ENCODE peak calls at places on chromosomes 7 and 10, in four cellular contexts. One of them, this sample, is unnamed.

GRCh38 chr7:122887198-122887597 is 938 bp upstream of the CADPS2 start:
- DNase-seq in H9: peak; percentile 66
- DNase-seq in mesendoderm: peak; percentile 84
- DNase-seq in IMR-90: peak; percentile 16
- DNase-seq in this sample: peak; percentile 72

GRCh38 chr7:81111358-81111757 is 192.5 kb upstream of the SEMA3C start:
- DNase-seq in H9: no peak
- DNase-seq in mesendoderm: peak; percentile 29
- DNase-seq in IMR-90: peak; percentile 95
- DNase-seq in this sample: no peak

GRCh38 chr7:3787717-3788311 is 486.8 kb downstream of the SDK1 start:
- DNase-seq in H9: no peak
- DNase-seq in mesendoderm: no peak
- DNase-seq in IMR-90: no peak
- DNase-seq in this sample: no peak

GRCh38 chr10:102540023-102540422 is 36.3 kb downstream of the SUFU start:
- DNase-seq in H9: no peak
- DNase-seq in mesendoderm: no peak
- DNase-seq in IMR-90: peak; percentile 30
- DNase-seq in this sample: peak; percentile 45

GRCh38 chr10:93757136-93757535 is 600 bp upstream of the LGI1 start:
- DNase-seq in H9: peak; percentile 52
- DNase-seq in mesendoderm: peak; percentile 49
- DNase-seq in IMR-90: no peak
- DNase-seq in this sample: peak; percentile 33

GRCh38 chr10:98217793-98218192 is 50.2 kb downstream of the LOXL4 start:
- DNase-seq in H9: no peak
- DNase-seq in mesendoderm: no peak
- DNase-seq in IMR-90: no peak
- DNase-seq in this sample: no peak

GRCh38 chr7:137626469-137627067 is 220.2 kb downstream of the DGKI start:
- DNase-seq in H9: peak; percentile 76
- DNase-seq in mesendoderm: peak; percentile 74
- DNase-seq in IMR-90: peak; percentile 52
- DNase-seq in this sample: peak; percentile 83

GRCh38 chr10:103659674-103660363 is 166.3 kb downstream of the NEURL1 start:
- DNase-seq in H9: no peak
- DNase-seq in mesendoderm: peak; percentile 47
- DNase-seq in IMR-90: peak; percentile 91
- DNase-seq in this sample: peak; percentile 25

GRCh38 chr10:79063661-79064490 is 4.9 kb upstream of the ZMIZ1 start:
- DNase-seq in H9: no peak
- DNase-seq in mesendoderm: no peak
- DNase-seq in IMR-90: no peak
- DNase-seq in this sample: no peak

GRCh38 chr7:150738092-150739044 is 1.1 kb downstream of the GIMAP5 start:
- DNase-seq in H9: no peak
- DNase-seq in mesendoderm: no peak
- DNase-seq in IMR-90: no peak
- DNase-seq in this sample: peak; percentile 57

GRCh38 chr7:63899691-63900393 is 98.8 kb upstream of the ZNF722 start:
- DNase-seq in H9: no peak
- DNase-seq in mesendoderm: no peak
- DNase-seq in IMR-90: no peak
- DNase-seq in this sample: peak; percentile 61

GRCh38 chr10:33215635-33216034 is 118.8 kb downstream of the NRP1 start:
- DNase-seq in H9: no peak
- DNase-seq in mesendoderm: no peak
- DNase-seq in IMR-90: no peak
- DNase-seq in this sample: peak; percentile 81

GRCh38 chr10:52561322-52561721 is 211.3 kb downstream of the MBL2 start:
- DNase-seq in H9: no peak
- DNase-seq in mesendoderm: no peak
- DNase-seq in IMR-90: no peak
- DNase-seq in this sample: no peak

GRCh38 chr10:89337493-89337892 is 9.7 kb downstream of the IFIT3 start:
- DNase-seq in H9: no peak
- DNase-seq in mesendoderm: peak; percentile 89
- DNase-seq in IMR-90: peak; percentile 73
- DNase-seq in this sample: peak; percentile 22

GRCh38 chr7:24697416-24697815 is 59.8 kb downstream of the GSDME start:
- DNase-seq in H9: no peak
- DNase-seq in mesendoderm: no peak
- DNase-seq in IMR-90: no peak
- DNase-seq in this sample: peak; percentile 36

GRCh38 chr10:75398630-75399460 is 2.7 kb downstream of the ZNF503 start:
- DNase-seq in H9: peak; percentile 67
- DNase-seq in mesendoderm: peak; percentile 54
- DNase-seq in IMR-90: no peak
- DNase-seq in this sample: no peak

GRCh38 chr10:72761498-72761897 is 69.6 kb downstream of the MCU start:
- DNase-seq in H9: no peak
- DNase-seq in mesendoderm: no peak
- DNase-seq in IMR-90: no peak
- DNase-seq in this sample: no peak

GRCh38 chr10:64148597-64148996 is 627.4 kb downstream of the REEP3 start:
- DNase-seq in H9: no peak
- DNase-seq in mesendoderm: no peak
- DNase-seq in IMR-90: no peak
- DNase-seq in this sample: no peak

GRCh38 chr7:45874408-45875131 is 1.7 kb upstream of the CCDC201 start:
- DNase-seq in H9: no peak
- DNase-seq in mesendoderm: no peak
- DNase-seq in IMR-90: peak; percentile 94
- DNase-seq in this sample: peak; percentile 48

GRCh38 chr7:36312064-36312914 is 77.4 kb upstream of the ANLN start:
- DNase-seq in H9: peak; percentile 79
- DNase-seq in mesendoderm: peak; percentile 68
- DNase-seq in IMR-90: no peak
- DNase-seq in this sample: peak; percentile 67

GRCh38 chr10:68144709-68145108 is 35.4 kb downstream of the MYPN start:
- DNase-seq in H9: no peak
- DNase-seq in mesendoderm: no peak
- DNase-seq in IMR-90: no peak
- DNase-seq in this sample: no peak

GRCh38 chr10:110947061-110947595 is 27.7 kb downstream of the SHOC2 start:
- DNase-seq in H9: no peak
- DNase-seq in mesendoderm: peak; percentile 27
- DNase-seq in IMR-90: peak; percentile 63
- DNase-seq in this sample: peak; percentile 77

GRCh38 chr10:13751191-13751764 is 164.5 kb downstream of the PRPF18 start:
- DNase-seq in H9: no peak
- DNase-seq in mesendoderm: no peak
- DNase-seq in IMR-90: no peak
- DNase-seq in this sample: no peak

GRCh38 chr7:85815511-85815910 is 628.7 kb upstream of the SEMA3D start:
- DNase-seq in H9: no peak
- DNase-seq in mesendoderm: no peak
- DNase-seq in IMR-90: no peak
- DNase-seq in this sample: no peak

GRCh38 chr7:112937651-112938390 is 147.6 kb upstream of the TMEM168 start:
- DNase-seq in H9: no peak
- DNase-seq in mesendoderm: no peak
- DNase-seq in IMR-90: peak; percentile 45
- DNase-seq in this sample: no peak

GRCh38 chr10:117163061-117163953 is 25.2 kb upstream of the VAX1 start:
- DNase-seq in H9: peak; percentile 77
- DNase-seq in mesendoderm: peak; percentile 75
- DNase-seq in IMR-90: no peak
- DNase-seq in this sample: no peak

GRCh38 chr10:101492205-101492604 is 95.9 kb downstream of the POLL start:
- DNase-seq in H9: no peak
- DNase-seq in mesendoderm: no peak
- DNase-seq in IMR-90: no peak
- DNase-seq in this sample: no peak

GRCh38 chr7:80848841-80849240 is 70.0 kb downstream of the SEMA3C start:
- DNase-seq in H9: no peak
- DNase-seq in mesendoderm: no peak
- DNase-seq in IMR-90: no peak
- DNase-seq in this sample: no peak

GRCh38 chr7:130989006-130989795 is 255.2 kb upstream of the KLF14 start:
- DNase-seq in H9: no peak
- DNase-seq in mesendoderm: no peak
- DNase-seq in IMR-90: no peak
- DNase-seq in this sample: peak; percentile 53

GRCh38 chr7:130985361-130985760 is 251.4 kb upstream of the KLF14 start:
- DNase-seq in H9: no peak
- DNase-seq in mesendoderm: no peak
- DNase-seq in IMR-90: no peak
- DNase-seq in this sample: no peak

GRCh38 chr7:130988443-130988842 is 254.4 kb upstream of the KLF14 start:
- DNase-seq in H9: no peak
- DNase-seq in mesendoderm: peak; percentile 54
- DNase-seq in IMR-90: peak; percentile 57
- DNase-seq in this sample: no peak

GRCh38 chr7:130986271-130986690 is 252.3 kb upstream of the KLF14 start:
- DNase-seq in H9: no peak
- DNase-seq in mesendoderm: no peak
- DNase-seq in IMR-90: no peak
- DNase-seq in this sample: no peak

DNA sequence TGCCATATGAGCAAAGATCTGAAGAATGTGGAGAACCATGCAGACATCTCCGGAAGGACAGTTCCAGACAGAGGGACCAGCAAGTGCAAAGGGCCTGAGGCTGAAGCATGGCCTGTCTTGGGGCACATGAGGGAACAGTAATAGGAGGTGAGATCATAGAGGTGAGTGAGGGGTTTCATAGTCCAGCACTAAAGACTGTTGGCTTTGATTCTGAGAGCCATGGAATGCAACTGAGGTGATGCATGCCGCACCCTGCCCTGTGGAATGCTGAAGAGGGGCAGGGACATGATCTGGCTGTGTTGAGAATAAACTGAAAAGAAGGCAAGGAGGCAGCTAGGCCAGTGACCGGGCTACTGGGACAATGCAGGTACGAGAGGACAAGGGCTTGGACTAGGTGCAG is 253.1 kb upstream of the KLF14 start:
- DNase-seq in H9: no peak
- DNase-seq in mesendoderm: peak; percentile 71
- DNase-seq in IMR-90: no peak
- DNase-seq in this sample: peak; percentile 74
- H3K4me1 ChIP-seq in H9: no peaks in the 10 kb centered on the region
- H3K4me1 ChIP-seq in mesendoderm: no peaks in the 10 kb centered on the region
- H3K4me1 ChIP-seq in IMR-90: peaks cover 6% of the 10 kb centered on the region
- H3K4me1 ChIP-seq in this sample: peaks cover 2% of the 10 kb centered on the region

GRCh38 chr7:50742401-50742800 is 40.3 kb downstream of the GRB10 start:
- DNase-seq in H9: no peak
- DNase-seq in mesendoderm: no peak
- DNase-seq in IMR-90: no peak
- DNase-seq in this sample: no peak

GRCh38 chr7:50743893-50744292 is 38.8 kb downstream of the GRB10 start:
- DNase-seq in H9: no peak
- DNase-seq in mesendoderm: no peak
- DNase-seq in IMR-90: no peak
- DNase-seq in this sample: no peak

GRCh38 chr7:50745336-50745735 is 37.4 kb downstream of the GRB10 start:
- DNase-seq in H9: no peak
- DNase-seq in mesendoderm: no peak
- DNase-seq in IMR-90: no peak
- DNase-seq in this sample: no peak

GRCh38 chr7:50748472-50748871 is 34.2 kb downstream of the GRB10 start:
- DNase-seq in H9: no peak
- DNase-seq in mesendoderm: no peak
- DNase-seq in IMR-90: no peak
- DNase-seq in this sample: no peak

GRCh38 chr7:50745835-50746234 is 36.9 kb downstream of the GRB10 start:
- DNase-seq in H9: no peak
- DNase-seq in mesendoderm: no peak
- DNase-seq in IMR-90: no peak
- DNase-seq in this sample: no peak
- H3K79me1 ChIP-seq in H9: no peaks in the 10 kb centered on the region
- H3K79me1 ChIP-seq in mesendoderm: peaks cover 37% of the 10 kb centered on the region
- H3K79me1 ChIP-seq in IMR-90: peaks cover 40% of the 10 kb centered on the region
- H3K79me1 ChIP-seq in this sample: no peaks in the 10 kb centered on the region

DNA sequence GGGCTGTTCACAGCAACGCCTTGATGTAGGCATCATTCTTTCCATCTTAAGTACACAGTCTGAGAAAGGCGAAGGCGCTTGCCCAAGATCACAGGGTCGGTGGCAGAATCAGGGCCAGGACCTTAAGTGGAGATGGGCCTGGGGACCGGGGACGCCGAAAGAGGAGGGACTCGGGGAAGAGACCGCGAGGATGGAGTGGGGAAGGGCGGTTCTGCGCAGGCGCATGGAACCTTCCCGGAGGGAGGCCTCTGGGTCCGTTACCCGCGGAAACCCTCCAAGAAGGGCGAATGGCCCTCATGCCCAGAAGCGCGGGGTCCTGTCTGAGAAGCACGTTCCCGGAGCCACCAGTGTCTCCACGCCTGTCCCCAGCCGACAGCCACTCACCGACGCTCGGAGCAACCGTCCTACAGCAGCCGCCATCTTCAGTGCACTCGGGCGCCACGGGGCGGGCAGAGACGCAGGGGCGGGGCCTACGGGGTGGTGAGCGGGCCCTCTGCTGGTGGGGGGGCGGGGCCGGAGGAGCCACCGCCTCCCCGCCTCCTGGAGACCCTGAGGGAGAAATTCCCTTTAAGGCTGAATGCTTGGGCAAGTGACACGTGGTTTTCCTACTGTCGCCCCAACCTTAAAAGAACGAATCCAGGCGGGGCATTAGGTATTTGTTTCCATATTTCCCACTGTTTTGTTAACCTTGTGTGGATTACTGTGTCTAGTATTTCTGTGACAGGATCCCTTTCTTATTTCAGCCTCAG is at the start of gene PRDX3:
- DNase-seq in H9: peak; percentile 95
- DNase-seq in mesendoderm: peak; percentile 97
- DNase-seq in IMR-90: peak; percentile 83
- DNase-seq in this sample: peak; percentile 92
- H3K4me1 ChIP-seq in H9: no peaks in the 10 kb centered on the region
- H3K4me1 ChIP-seq in mesendoderm: no peaks in the 10 kb centered on the region
- H3K4me1 ChIP-seq in IMR-90: peaks cover 3% of the 10 kb centered on the region
- H3K4me1 ChIP-seq in this sample: peaks cover 8% of the 10 kb centered on the region

DNA sequence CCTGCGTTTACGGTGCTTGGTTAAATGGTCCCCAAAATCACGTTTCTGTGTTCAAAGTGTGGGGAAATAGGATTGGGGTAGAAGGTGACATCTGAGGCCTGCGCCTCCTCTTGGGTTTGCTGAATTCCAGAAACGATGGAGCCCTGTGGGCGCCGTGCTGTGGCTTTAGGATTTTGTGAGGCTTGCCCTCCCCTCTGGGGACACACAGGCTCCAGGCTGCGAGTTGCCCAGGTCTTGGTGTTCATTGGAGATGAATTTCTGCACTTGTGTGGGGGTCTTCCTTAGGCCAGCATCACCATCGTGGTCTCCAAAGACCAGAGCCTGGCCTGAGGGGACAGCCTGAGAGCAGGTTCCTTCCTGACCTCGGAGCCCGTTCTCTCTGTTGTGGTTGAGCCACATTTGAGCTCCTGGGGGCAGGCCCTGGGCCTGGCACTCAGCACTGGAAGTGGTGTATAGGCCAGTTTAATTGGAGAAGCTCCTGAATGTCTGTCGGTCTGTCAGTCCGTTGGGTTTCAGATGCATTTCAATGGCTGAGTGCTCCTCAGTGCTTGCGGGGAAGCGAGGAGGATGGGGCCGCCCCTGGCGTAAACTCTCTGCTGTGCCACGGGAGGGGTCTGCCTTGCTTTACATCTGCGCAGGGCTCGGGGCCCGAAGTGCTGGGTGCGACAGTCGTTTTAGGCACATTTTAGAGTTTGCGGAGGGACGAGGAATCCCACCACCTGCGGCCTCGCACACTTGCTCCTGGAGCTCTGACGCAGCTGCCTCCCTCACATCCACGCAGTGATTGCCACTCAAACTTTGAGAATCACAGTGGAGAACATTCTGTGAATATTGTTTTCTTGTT is 71.7 kb downstream of the DNAJB6 start:
- DNase-seq in H9: no peak
- DNase-seq in mesendoderm: no peak
- DNase-seq in IMR-90: no peak
- DNase-seq in this sample: no peak
- H3K79me1 ChIP-seq in H9: peaks cover 6% of the 10 kb centered on the region
- H3K79me1 ChIP-seq in mesendoderm: peaks cover 6% of the 10 kb centered on the region
- H3K79me1 ChIP-seq in IMR-90: peaks cover 65% of the 10 kb centered on the region
- H3K79me1 ChIP-seq in this sample: no peaks in the 10 kb centered on the region